ENCODE peak calls at places on chromosomes 1 and 21, in six cellular contexts. One of them, this sample, is unnamed.

GRCh38 chr1:207004931-207005830 is 27.4 kb downstream of the C1orf116 start:
- DNase-seq in aorta: no peak
- DNase-seq in coronary artery: no peak
- DNase-seq in AG04450: peak; percentile 23
- DNase-seq in dorsolateral prefrontal cortex: no peak
- DNase-seq in H9: peak; percentile 77
- DNase-seq in this sample: peak; percentile 69

GRCh38 chr1:8476021-8476420 is 158.1 kb downstream of the SLC45A1 start:
- DNase-seq in H9: no peak
- DNase-seq in AG04450: no peak
- DNase-seq in aorta: no peak
- DNase-seq in dorsolateral prefrontal cortex: no peak
- DNase-seq in coronary artery: no peak
- DNase-seq in this sample: no peak

GRCh38 chr1:29827237-29827750 is 591.0 kb downstream of the PTPRU start:
- DNase-seq in dorsolateral prefrontal cortex: no peak
- DNase-seq in aorta: no peak
- DNase-seq in coronary artery: peak; percentile 55
- DNase-seq in AG04450: no peak
- DNase-seq in H9: no peak
- DNase-seq in this sample: no peak

GRCh38 chr1:53899206-53899628 is 5.2 kb downstream of the DIO1 start:
- DNase-seq in dorsolateral prefrontal cortex: peak; percentile 47
- DNase-seq in aorta: peak; percentile 62
- DNase-seq in H9: no peak
- DNase-seq in AG04450: peak; percentile 41
- DNase-seq in coronary artery: no peak
- DNase-seq in this sample: no peak

GRCh38 chr1:97826820-97827219 is 94.0 kb downstream of the DPYD start:
- DNase-seq in aorta: no peak
- DNase-seq in H9: no peak
- DNase-seq in AG04450: no peak
- DNase-seq in dorsolateral prefrontal cortex: no peak
- DNase-seq in coronary artery: no peak
- DNase-seq in this sample: no peak

GRCh38 chr1:86396503-86396900 is 379 bp upstream of the ODF2L start:
- DNase-seq in AG04450: no peak
- DNase-seq in aorta: no peak
- DNase-seq in H9: no peak
- DNase-seq in dorsolateral prefrontal cortex: no peak
- DNase-seq in coronary artery: no peak
- DNase-seq in this sample: no peak

GRCh38 chr1:91552596-91552995 is 51.9 kb downstream of the CDC7 start:
- DNase-seq in AG04450: no peak
- DNase-seq in coronary artery: no peak
- DNase-seq in aorta: no peak
- DNase-seq in dorsolateral prefrontal cortex: no peak
- DNase-seq in H9: no peak
- DNase-seq in this sample: no peak

GRCh38 chr1:246695136-246695535 is 29.1 kb upstream of the SCCPDH start:
- DNase-seq in aorta: no peak
- DNase-seq in AG04450: no peak
- DNase-seq in coronary artery: no peak
- DNase-seq in H9: no peak
- DNase-seq in dorsolateral prefrontal cortex: no peak
- DNase-seq in this sample: no peak

GRCh38 chr1:5990913-5991783 is 1.1 kb downstream of the NPHP4 start:
- DNase-seq in dorsolateral prefrontal cortex: no peak
- DNase-seq in aorta: peak; percentile 63
- DNase-seq in coronary artery: no peak
- DNase-seq in H9: no peak
- DNase-seq in AG04450: no peak
- DNase-seq in this sample: peak; percentile 27

GRCh38 chr1:146007785-146008133 is 11.4 kb upstream of the TXNIP start:
- DNase-seq in aorta: no peak
- DNase-seq in AG04450: no peak
- DNase-seq in H9: no peak
- DNase-seq in dorsolateral prefrontal cortex: no peak
- DNase-seq in coronary artery: no peak
- DNase-seq in this sample: no peak

GRCh38 chr1:94989911-94990463 is 63.1 kb upstream of the CNN3 start:
- DNase-seq in H9: no peak
- DNase-seq in dorsolateral prefrontal cortex: no peak
- DNase-seq in aorta: no peak
- DNase-seq in AG04450: no peak
- DNase-seq in coronary artery: no peak
- DNase-seq in this sample: no peak

GRCh38 chr21:45225741-45226327 is 61.9 kb downstream of the POFUT2 start:
- DNase-seq in dorsolateral prefrontal cortex: no peak
- DNase-seq in aorta: no peak
- DNase-seq in H9: no peak
- DNase-seq in coronary artery: no peak
- DNase-seq in AG04450: no peak
- DNase-seq in this sample: no peak

GRCh38 chr1:10295471-10296085 is 85.2 kb downstream of the KIF1B start:
- DNase-seq in coronary artery: no peak
- DNase-seq in AG04450: no peak
- DNase-seq in dorsolateral prefrontal cortex: peak; percentile 75
- DNase-seq in H9: no peak
- DNase-seq in aorta: no peak
- DNase-seq in this sample: no peak

GRCh38 chr1:26701995-26702679 is 6.3 kb downstream of the ARID1A start:
- DNase-seq in AG04450: no peak
- DNase-seq in aorta: no peak
- DNase-seq in H9: no peak
- DNase-seq in dorsolateral prefrontal cortex: no peak
- DNase-seq in coronary artery: no peak
- DNase-seq in this sample: no peak

GRCh38 chr21:16402752-16403151 is 673.0 kb downstream of the USP25 start:
- DNase-seq in AG04450: no peak
- DNase-seq in dorsolateral prefrontal cortex: no peak
- DNase-seq in coronary artery: no peak
- DNase-seq in H9: no peak
- DNase-seq in aorta: no peak
- DNase-seq in this sample: no peak

GRCh38 chr1:8006037-8006963 is 19.8 kb downstream of the ERRFI1 start:
- DNase-seq in dorsolateral prefrontal cortex: no peak
- DNase-seq in aorta: no peak
- DNase-seq in H9: no peak
- DNase-seq in AG04450: no peak
- DNase-seq in coronary artery: no peak
- DNase-seq in this sample: no peak

GRCh38 chr1:240100351-240100750 is 8.7 kb downstream of the FMN2 start:
- DNase-seq in AG04450: no peak
- DNase-seq in coronary artery: no peak
- DNase-seq in dorsolateral prefrontal cortex: no peak
- DNase-seq in H9: no peak
- DNase-seq in aorta: no peak
- DNase-seq in this sample: no peak

GRCh38 chr1:172948457-172948856 is 102.3 kb downstream of the TNFSF18 start:
- DNase-seq in dorsolateral prefrontal cortex: no peak
- DNase-seq in coronary artery: no peak
- DNase-seq in aorta: no peak
- DNase-seq in H9: no peak
- DNase-seq in AG04450: no peak
- DNase-seq in this sample: peak; percentile 92

GRCh38 chr21:46093668-46094400 is 4.1 kb upstream of the COL6A2 start:
- DNase-seq in H9: peak; percentile 28
- DNase-seq in aorta: peak; percentile 42
- DNase-seq in coronary artery: peak; percentile 69
- DNase-seq in AG04450: no peak
- DNase-seq in dorsolateral prefrontal cortex: peak; percentile 11
- DNase-seq in this sample: no peak

GRCh38 chr1:244154882-244155531 is 103.9 kb downstream of the ZBTB18 start:
- DNase-seq in coronary artery: no peak
- DNase-seq in dorsolateral prefrontal cortex: peak; percentile 75
- DNase-seq in H9: peak; percentile 37
- DNase-seq in AG04450: no peak
- DNase-seq in aorta: no peak
- DNase-seq in this sample: no peak

GRCh38 chr1:111475706-111476105 is 1.9 kb downstream of the C1orf162 start:
- DNase-seq in coronary artery: no peak
- DNase-seq in dorsolateral prefrontal cortex: no peak
- DNase-seq in AG04450: no peak
- DNase-seq in H9: no peak
- DNase-seq in aorta: no peak
- DNase-seq in this sample: no peak

GRCh38 chr1:66022904-66023620 is 230.4 kb downstream of the PDE4B start:
- DNase-seq in dorsolateral prefrontal cortex: no peak
- DNase-seq in H9: no peak
- DNase-seq in aorta: no peak
- DNase-seq in coronary artery: no peak
- DNase-seq in AG04450: no peak
- DNase-seq in this sample: peak; percentile 1

GRCh38 chr1:53693361-53693760 is 45.6 kb downstream of the GLIS1 start:
- DNase-seq in dorsolateral prefrontal cortex: no peak
- DNase-seq in H9: no peak
- DNase-seq in coronary artery: no peak
- DNase-seq in aorta: no peak
- DNase-seq in AG04450: no peak
- DNase-seq in this sample: no peak

GRCh38 chr1:240786880-240787279 is 174.9 kb upstream of the GREM2 start:
- DNase-seq in coronary artery: no peak
- DNase-seq in AG04450: no peak
- DNase-seq in H9: no peak
- DNase-seq in dorsolateral prefrontal cortex: no peak
- DNase-seq in aorta: no peak
- DNase-seq in this sample: no peak

GRCh38 chr1:164649146-164649545 is 90.2 kb downstream of the PBX1 start:
- DNase-seq in coronary artery: no peak
- DNase-seq in AG04450: no peak
- DNase-seq in H9: no peak
- DNase-seq in aorta: no peak
- DNase-seq in dorsolateral prefrontal cortex: no peak
- DNase-seq in this sample: no peak

GRCh38 chr1:164645921-164646320 is 86.9 kb downstream of the PBX1 start:
- DNase-seq in dorsolateral prefrontal cortex: no peak
- DNase-seq in aorta: no peak
- DNase-seq in AG04450: no peak
- DNase-seq in H9: no peak
- DNase-seq in coronary artery: no peak
- DNase-seq in this sample: no peak

GRCh38 chr1:164651378-164651951 is 92.5 kb downstream of the PBX1 start:
- DNase-seq in H9: no peak
- DNase-seq in coronary artery: no peak
- DNase-seq in aorta: no peak
- DNase-seq in AG04450: no peak
- DNase-seq in dorsolateral prefrontal cortex: no peak
- DNase-seq in this sample: peak; percentile 33

GRCh38 chr1:164647211-164647610 is 88.2 kb downstream of the PBX1 start:
- DNase-seq in AG04450: no peak
- DNase-seq in dorsolateral prefrontal cortex: no peak
- DNase-seq in H9: no peak
- DNase-seq in coronary artery: no peak
- DNase-seq in aorta: no peak
- DNase-seq in this sample: no peak

GRCh38 chr1:164648211-164649080 is 89.5 kb downstream of the PBX1 start:
- DNase-seq in dorsolateral prefrontal cortex: no peak
- DNase-seq in AG04450: no peak
- DNase-seq in aorta: no peak
- DNase-seq in coronary artery: no peak
- DNase-seq in H9: no peak
- DNase-seq in this sample: no peak
- H3K27ac ChIP-seq in dorsolateral prefrontal cortex: no peak overlapping the region
- H3K27ac ChIP-seq in AG04450: no peak overlapping the region
- H3K27ac ChIP-seq in aorta: no peak overlapping the region
- H3K27ac ChIP-seq in coronary artery: no peak overlapping the region
- H3K27ac ChIP-seq in H9: no peak overlapping the region
- H3K27ac ChIP-seq in this sample: no peak overlapping the region

GRCh38 chr1:222995230-222995580 is 147.8 kb downstream of the TLR5 start:
- DNase-seq in coronary artery: no peak
- DNase-seq in aorta: no peak
- DNase-seq in H9: peak; percentile 33
- DNase-seq in dorsolateral prefrontal cortex: no peak
- DNase-seq in AG04450: no peak
- DNase-seq in this sample: no peak

GRCh38 chr1:222995620-222996306 is 147.3 kb downstream of the TLR5 start:
- DNase-seq in H9: no peak
- DNase-seq in aorta: no peak
- DNase-seq in coronary artery: no peak
- DNase-seq in dorsolateral prefrontal cortex: no peak
- DNase-seq in AG04450: no peak
- DNase-seq in this sample: no peak

GRCh38 chr1:222996307-222996983 is 146.6 kb downstream of the TLR5 start:
- DNase-seq in coronary artery: no peak
- DNase-seq in dorsolateral prefrontal cortex: no peak
- DNase-seq in AG04450: no peak
- DNase-seq in H9: no peak
- DNase-seq in aorta: no peak
- DNase-seq in this sample: no peak

GRCh38 chr1:222991908-222992307 is 151.1 kb downstream of the TLR5 start:
- DNase-seq in dorsolateral prefrontal cortex: no peak
- DNase-seq in H9: no peak
- DNase-seq in aorta: no peak
- DNase-seq in AG04450: no peak
- DNase-seq in coronary artery: no peak
- DNase-seq in this sample: no peak

DNA sequence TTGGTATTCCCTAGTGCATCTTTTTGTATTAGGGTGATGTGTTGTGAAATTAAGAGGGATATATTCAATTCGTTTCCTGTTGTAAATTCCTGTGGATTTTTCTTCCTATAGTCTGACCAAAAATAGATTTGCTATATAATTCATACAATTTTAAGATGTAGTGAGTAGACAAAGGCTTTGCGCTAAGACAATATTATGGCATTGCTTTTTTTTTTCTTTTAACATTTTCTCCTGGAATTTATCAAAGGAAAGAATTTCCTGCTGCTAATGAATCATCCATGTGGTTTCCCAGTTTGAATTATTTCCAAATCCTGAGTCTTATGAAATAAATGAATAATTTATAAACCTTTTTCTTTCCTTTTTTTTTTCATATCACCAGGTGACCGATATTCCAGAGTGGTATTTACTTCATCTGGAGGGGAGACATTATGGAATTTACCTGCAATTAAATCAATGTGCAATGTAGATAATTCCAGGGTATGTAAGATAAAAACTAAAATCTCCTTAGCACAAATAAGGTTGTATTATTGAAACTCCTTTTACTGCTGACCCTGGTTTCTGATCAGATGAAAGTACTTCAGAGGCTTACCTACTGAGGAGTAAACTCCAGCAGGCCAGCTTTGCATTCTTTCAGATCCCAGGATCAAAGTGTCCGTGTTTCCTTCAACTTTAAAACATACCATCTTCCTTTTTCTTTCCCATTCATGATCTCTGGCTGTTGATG is 148.4 kb downstream of the TLR5 start:
- DNase-seq in H9: no peak
- DNase-seq in aorta: no peak
- DNase-seq in dorsolateral prefrontal cortex: no peak
- DNase-seq in coronary artery: no peak
- DNase-seq in AG04450: peak; percentile 18
- DNase-seq in this sample: no peak
- H3K27ac ChIP-seq in H9: no peak overlapping the region
- H3K27ac ChIP-seq in aorta: no peak overlapping the region
- H3K27ac ChIP-seq in dorsolateral prefrontal cortex: no peak overlapping the region
- H3K27ac ChIP-seq in coronary artery: no peak overlapping the region
- H3K27ac ChIP-seq in AG04450: no peak overlapping the region
- H3K27ac ChIP-seq in this sample: no peak overlapping the region

GRCh38 chr1:47013239-47013638 is 10.2 kb upstream of the CYP4X1 start:
- DNase-seq in dorsolateral prefrontal cortex: no peak
- DNase-seq in coronary artery: no peak
- DNase-seq in AG04450: no peak
- DNase-seq in H9: no peak
- DNase-seq in aorta: no peak
- DNase-seq in this sample: no peak
- H3K27ac ChIP-seq in dorsolateral prefrontal cortex: no peak overlapping the region
- H3K27ac ChIP-seq in coronary artery: peak overlapping the region; percentile 61
- H3K27ac ChIP-seq in AG04450: no peak overlapping the region
- H3K27ac ChIP-seq in H9: no peak overlapping the region
- H3K27ac ChIP-seq in aorta: no peak overlapping the region
- H3K27ac ChIP-seq in this sample: no peak overlapping the region

GRCh38 chr1:23395849-23396248 is 26.2 kb upstream of the ZNF436 start:
- DNase-seq in dorsolateral prefrontal cortex: no peak
- DNase-seq in AG04450: no peak
- DNase-seq in H9: no peak
- DNase-seq in aorta: no peak
- DNase-seq in coronary artery: no peak
- DNase-seq in this sample: no peak
- H3K27ac ChIP-seq in dorsolateral prefrontal cortex: no peak overlapping the region
- H3K27ac ChIP-seq in AG04450: no peak overlapping the region
- H3K27ac ChIP-seq in H9: no peak overlapping the region
- H3K27ac ChIP-seq in aorta: no peak overlapping the region
- H3K27ac ChIP-seq in coronary artery: no peak overlapping the region
- H3K27ac ChIP-seq in this sample: no peak overlapping the region